ENCODE peak calls at places on chromosome 21, in five cellular contexts. K is activated naive CD4-positive, alpha-beta T cell; M is NCI-H524; I is stimulated activated CD4-positive, alpha-beta T cell treated with anti-CD3 and anti-CD28 coated beads, TNF-alpha, amount 100 ng/mL, for 1 hour; O is Kasumi-1. D is an unnamed sample.
A peak's percentile ranks its signal among the peaks of the same experiment; 100 is the strongest.

GRCh38 chr21:35206141-35207125 is 157.3 kb upstream of the RUNX1 start:
- DNase-seq in M (no peak), I (no peak), O (no peak), K (no peak), D (no peak)

GRCh38 chr21:45386728-45387371 is 18.1 kb upstream of the COL18A1 start:
- DNase-seq in K (no peak), I (no peak), M (no peak), O (no peak), D (no peak)

GRCh38 chr21:16388291-16388690 is 658.5 kb downstream of the USP25 start:
- DNase-seq in M (no peak), I (no peak), O (no peak), K (no peak), D (no peak)

GRCh38 chr21:22044431-22044830 is 1046.2 kb downstream of the NCAM2 start:
- DNase-seq in O (no peak), K (no peak), I (no peak), M (no peak), D (no peak)

GRCh38 chr21:34113842-34114241 is 40.5 kb downstream of the MRPS6 start:
- DNase-seq in I (no peak), O (no peak), K (no peak), M (no peak), D (no peak)

GRCh38 chr21:27823652-27824201 is 856.8 kb upstream of the ADAMTS5 start:
- DNase-seq in I (no peak), K (no peak), M (no peak), O (no peak), D (no peak)

GRCh38 chr21:45010096-45010495 is 64.3 kb upstream of the ADARB1 start:
- DNase-seq in K (no peak), I (no peak), O (no peak), M (no peak), D (no peak)

GRCh38 chr21:32413697-32414578 is 1.4 kb downstream of the EVA1C start:
- DNase-seq in M (peak; percentile 25), O (no peak), I (no peak), K (no peak), D (no peak)

GRCh38 chr21:34640858-34641257 is 25.9 kb upstream of the RCAN1 start:
- DNase-seq in M (no peak), I (no peak), O (no peak), K (no peak), D (no peak)

GRCh38 chr21:15444118-15444960 is 285.4 kb upstream of the USP25 start:
- DNase-seq in O (no peak), M (no peak), K (no peak), I (no peak), D (no peak)

GRCh38 chr21:31260790-31261189 is 83.3 kb downstream of the TIAM1 start:
- DNase-seq in I (no peak), K (no peak), O (no peak), M (no peak), D (no peak)

GRCh38 chr21:37389456-37389855 is 22.9 kb downstream of the DYRK1A start:
- DNase-seq in M (no peak), I (no peak), K (no peak), O (no peak), D (no peak)

GRCh38 chr21:35831791-35832190 is 228.5 kb downstream of the SETD4 start:
- DNase-seq in I (no peak), K (no peak), O (no peak), M (no peak), D (no peak)

GRCh38 chr21:44371596-44371995 is 18.2 kb downstream of the TRPM2 start:
- DNase-seq in M (no peak), O (no peak), K (no peak), I (no peak), D (no peak)

GRCh38 chr21:17650301-17650700 is 37.6 kb upstream of the BTG3 start:
- DNase-seq in O (no peak), K (no peak), M (no peak), I (no peak), D (no peak)

GRCh38 chr21:45469273-45470086 is 64.5 kb downstream of the COL18A1 start:
- DNase-seq in O (no peak), K (no peak), M (no peak), I (no peak), D (no peak)

GRCh38 chr21:45600248-45600647 is 43.3 kb upstream of the PCBP3 start:
- DNase-seq in M (no peak), K (no peak), I (no peak), O (no peak), D (no peak)

GRCh38 chr21:29130234-29130993 is at the start of gene MAP3K7CL:
- DNase-seq in M (no peak), K (no peak), I (no peak), O (no peak), D (no peak)

GRCh38 chr21:44344541-44345183 is 5.5 kb upstream of the CFAP410 start:
- DNase-seq in O (no peak), I (no peak), M (no peak), K (no peak), D (no peak)

GRCh38 chr21:29321908-29322569 is 23.3 kb downstream of the BACH1 start:
- DNase-seq in M (no peak), O (no peak), I (no peak), K (no peak), D (no peak)

GRCh38 chr21:46295996-46296752 is 10.0 kb downstream of the YBEY start:
- DNase-seq in O (peak; percentile 73), K (no peak), I (peak; percentile 26), M (no peak), D (peak; percentile 24)

GRCh38 chr21:42352433-42353095 is 1.8 kb upstream of the TFF2 start:
- DNase-seq in K (no peak), M (no peak), O (no peak), I (no peak), D (no peak)

GRCh38 chr21:34158866-34159616 is 85.7 kb downstream of the MRPS6 start:
- DNase-seq in K (no peak), M (peak; percentile 23), O (no peak), I (no peak), D (no peak)

GRCh38 chr21:28537371-28538079 is 455.2 kb downstream of the LTN1 start:
- DNase-seq in I (no peak), M (no peak), O (no peak), K (no peak), D (no peak)

GRCh38 chr21:43917515-43918384 is 52.7 kb downstream of the AGPAT3 start:
- DNase-seq in M (no peak), I (no peak), K (no peak), O (no peak), D (no peak)

GRCh38 chr21:45017376-45017960 is 56.9 kb upstream of the ADARB1 start:
- DNase-seq in M (no peak), I (no peak), K (no peak), O (no peak), D (no peak)

GRCh38 chr21:35430260-35430659 is 381.2 kb upstream of the RUNX1 start:
- DNase-seq in I (no peak), K (no peak), M (no peak), O (no peak), D (no peak)

GRCh38 chr21:15054089-15054488 is 10.7 kb downstream of the NRIP1 start:
- DNase-seq in K (no peak), O (no peak), M (no peak), I (no peak), D (no peak)

GRCh38 chr21:29237110-29238051 is 61.3 kb upstream of the BACH1 start:
- DNase-seq in M (no peak), O (no peak), I (no peak), K (no peak), D (no peak)

GRCh38 chr21:45427331-45428271 is 22.6 kb downstream of the COL18A1 start:
- DNase-seq in I (no peak), M (no peak), O (no peak), K (no peak), D (no peak)

GRCh38 chr21:46184625-46185555 is 631 bp upstream of the SPATC1L start:
- DNase-seq in M (peak; percentile 54), K (peak; percentile 39), I (peak; percentile 41), O (peak; percentile 80), D (no peak)

GRCh38 chr21:46544824-46545223 is 60.1 kb downstream of the S100B start:
- DNase-seq in M (no peak), I (no peak), K (no peak), O (no peak), D (no peak)

GRCh38 chr21:25507522-25507921 is 99.8 kb downstream of the MRPL39 start:
- DNase-seq in M (no peak), I (no peak), O (no peak), K (no peak), D (no peak)

GRCh38 chr21:39867198-39867650 is at the start of gene PCP4:
- DNase-seq in O (peak; percentile 20), M (peak; percentile 85), K (no peak), I (peak; percentile 5), D (no peak)

GRCh38 chr21:46159390-46159789 is 4.0 kb upstream of the FTCD start:
- DNase-seq in O (no peak), I (no peak), M (no peak), K (no peak), D (no peak)

GRCh38 chr21:45048968-45049367 is 25.4 kb upstream of the ADARB1 start:
- DNase-seq in K (no peak), O (no peak), M (peak; percentile 42), I (no peak), D (no peak)

GRCh38 chr21:36554411-36555157 is 74.7 kb upstream of the CLDN14 start:
- DNase-seq in K (no peak), M (no peak), I (no peak), O (no peak), D (no peak)